ENCODE peak calls at places on chromosome 5, in five cellular contexts. L, S, V, K and F are unnamed samples.

GRCh38 chr5:61162832-61163567 is 732 bp upstream of the SMIM15 start:
- DNase-seq in L (no peak), S (no peak), V (peak; percentile 41), K (no peak), F (peak; percentile 37)

GRCh38 chr5:166957763-166958162 is 1333.7 kb upstream of the WWC1 start:
- DNase-seq in L (no peak), S (no peak), V (no peak), K (no peak), F (no peak)

GRCh38 chr5:41083306-41083705 is 12.2 kb upstream of the MROH2B start:
- DNase-seq in L (no peak), S (no peak), V (peak; percentile 34), K (no peak), F (no peak)

GRCh38 chr5:66989286-66989685 is 207.3 kb downstream of the CD180 start:
- DNase-seq in L (no peak), S (no peak), V (peak; percentile 31), K (no peak), F (no peak)

GRCh38 chr5:83827111-83827541 is 106.5 kb upstream of the HAPLN1 start:
- DNase-seq in L (no peak), S (no peak), V (peak; percentile 82), K (no peak), F (no peak)

GRCh38 chr5:35853652-35854051 is 3.0 kb upstream of the IL7R start:
- DNase-seq in L (no peak), S (peak; percentile 61), V (no peak), K (peak; percentile 83), F (peak; percentile 47)

GRCh38 chr5:109486200-109486804 is 76.5 kb upstream of the PJA2 start:
- DNase-seq in L (no peak), S (no peak), V (no peak), K (no peak), F (no peak)

GRCh38 chr5:54905942-54906537 is 79.4 kb downstream of the ESM1 start:
- DNase-seq in L (no peak), S (peak; percentile 67), V (peak; percentile 89), K (peak; percentile 47), F (peak; percentile 34)

GRCh38 chr5:9851458-9851857 is 221.3 kb upstream of the TAS2R1 start:
- DNase-seq in L (no peak), S (no peak), V (peak; percentile 89), K (no peak), F (peak; percentile 3)

GRCh38 chr5:97157689-97158088 is 15.3 kb upstream of the LIX1 start:
- DNase-seq in L (no peak), S (no peak), V (no peak), K (no peak), F (no peak)

GRCh38 chr5:6411141-6411540 is 32.8 kb upstream of the MED10 start:
- DNase-seq in L (no peak), S (no peak), V (no peak), K (no peak), F (no peak)

GRCh38 chr5:122076669-122077450 is 1.2 kb downstream of the LOX start:
- DNase-seq in L (no peak), S (no peak), V (peak; percentile 85), K (no peak), F (peak; percentile 44)

GRCh38 chr5:83925952-83926351 is 205.3 kb upstream of the HAPLN1 start:
- DNase-seq in L (no peak), S (no peak), V (no peak), K (no peak), F (peak; percentile 13)

GRCh38 chr5:132747064-132747692 is at the start of gene CCNI2:
- DNase-seq in L (peak; percentile 29), S (peak; percentile 71), V (no peak), K (peak; percentile 71), F (peak; percentile 78)

GRCh38 chr5:152052470-152052869 is 127.8 kb upstream of the GLRA1 start:
- DNase-seq in L (no peak), S (no peak), V (no peak), K (no peak), F (no peak)

GRCh38 chr5:74587895-74588294 is 52.6 kb downstream of the ENC1 start:
- DNase-seq in L (no peak), S (no peak), V (no peak), K (no peak), F (no peak)

GRCh38 chr5:135242021-135242480 is 157.0 kb downstream of the MACROH2A1 start:
- DNase-seq in L (no peak), S (no peak), V (peak; percentile 49), K (no peak), F (peak; percentile 44)

GRCh38 chr5:181189962-181190710 is 14.9 kb downstream of the TRIM7 start:
- DNase-seq in L (no peak), S (peak; percentile 47), V (no peak), K (peak; percentile 39), F (peak; percentile 30)

GRCh38 chr5:181215997-181216982 is 6.8 kb upstream of the TRIM41 start:
- DNase-seq in L (no peak), S (no peak), V (no peak), K (peak; percentile 36), F (no peak)

GRCh38 chr5:50751064-50751657 is 84.7 kb downstream of the PARP8 start:
- DNase-seq in L (no peak), S (no peak), V (peak; percentile 75), K (peak; percentile 62), F (peak; percentile 73)

GRCh38 chr5:122195784-122196394 is 66.5 kb downstream of the ZNF474 start:
- DNase-seq in L (no peak), S (no peak), V (peak; percentile 78), K (no peak), F (peak; percentile 24)

GRCh38 chr5:143582869-143583268 is 179.4 kb upstream of the NR3C1 start:
- DNase-seq in L (no peak), S (no peak), V (peak; percentile 55), K (no peak), F (no peak)

GRCh38 chr5:98424681-98425454 is 348.6 kb upstream of the RGMB start:
- DNase-seq in L (no peak), S (no peak), V (peak; percentile 8), K (no peak), F (no peak)

GRCh38 chr5:31993182-31993961 is 180.7 kb downstream of the GOLPH3 start:
- DNase-seq in L (no peak), S (no peak), V (peak; percentile 78), K (no peak), F (no peak)

GRCh38 chr5:139181835-139182452 is 16.2 kb downstream of the SIL1 start:
- DNase-seq in L (no peak), S (no peak), V (peak; percentile 65), K (no peak), F (peak; percentile 68)

GRCh38 chr5:179316961-179317360 is 28.3 kb downstream of the ADAMTS2 start:
- DNase-seq in L (no peak), S (no peak), V (no peak), K (no peak), F (no peak)

GRCh38 chr5:53892236-53892635 is 331.8 kb downstream of the NDUFS4 start:
- DNase-seq in L (no peak), S (no peak), V (no peak), K (no peak), F (no peak)

GRCh38 chr5:18744990-18745590 is 1110.8 kb downstream of the TAF11L14 start:
- DNase-seq in L (no peak), S (no peak), V (no peak), K (peak; percentile 33), F (peak; percentile 59)

GRCh38 chr5:142769793-142770649 is at the start of gene ARHGAP26:
- DNase-seq in L (peak; percentile 87), S (peak; percentile 90), V (peak; percentile 96), K (peak; percentile 87), F (peak; percentile 98)

GRCh38 chr5:138177936-138178515 is 404 bp downstream of the BRD8 start:
- DNase-seq in L (no peak), S (no peak), V (peak; percentile 44), K (no peak), F (peak; percentile 48)

GRCh38 chr5:123937230-123937629 is 425.3 kb downstream of the CSNK1G3 start:
- DNase-seq in L (no peak), S (no peak), V (peak; percentile 88), K (no peak), F (peak; percentile 51)

GRCh38 chr5:123875444-123876264 is 363.7 kb downstream of the CSNK1G3 start:
- DNase-seq in L (no peak), S (no peak), V (no peak), K (no peak), F (peak; percentile 31)

GRCh38 chr5:38369692-38370091 is 111.3 kb downstream of the EGFLAM start:
- DNase-seq in L (no peak), S (no peak), V (peak; percentile 25), K (no peak), F (no peak)